ENCODE peak calls at places on chromosomes 16 and 17, in ten cellular contexts. U, X, T, L, V, H, G, I, K and Z are unnamed samples. For H3K9me3, the result is how much of the 10 kb centered on the place peaks cover.

GRCh38 chr17:49438439-49438861 is 23.8 kb upstream of the PHB1 start:
- DNase-seq in L (no peak), X (no peak), G (no peak), V (no peak), I (no peak), U (no peak), K (no peak), T (no peak), H (no peak), Z (no peak)

GRCh38 chr16:56558024-56558747 is 6.7 kb upstream of the MT4 start:
- DNase-seq in T (no peak), X (no peak), I (peak), U (no peak), K (peak), G (no peak), L (no peak), H (no peak), V (peak), Z (no peak)

GRCh38 chr17:69141802-69142472 is at the start of gene ABCA6:
- DNase-seq in V (no peak), X (no peak), H (no peak), U (no peak), L (no peak), G (no peak), K (no peak), I (no peak), T (peak), Z (no peak)

GRCh38 chr16:85400305-85401205 is 212.6 kb upstream of the GSE1 start:
- DNase-seq in K (no peak), V (no peak), L (peak), T (no peak), H (no peak), U (peak), I (no peak), G (no peak), X (no peak), Z (no peak)

GRCh38 chr17:2376107-2376506 is 24.8 kb downstream of the MNT start:
- DNase-seq in U (no peak), K (no peak), T (no peak), L (no peak), X (no peak), I (no peak), H (no peak), V (no peak), G (no peak), Z (no peak)

GRCh38 chr16:81703177-81704155 is 75.6 kb upstream of the PLCG2 start:
- DNase-seq in T (no peak), U (no peak), V (peak), I (peak), H (no peak), G (peak), X (peak), L (peak), K (no peak), Z (no peak)

GRCh38 chr16:75506567-75506966 is 11.3 kb upstream of the CHST6 start:
- DNase-seq in G (peak), U (peak), T (peak), L (no peak), H (no peak), X (no peak), V (peak), I (peak), K (no peak), Z (no peak)

GRCh38 chr17:64170286-64170685 is 40.3 kb upstream of the ERN1 start:
- DNase-seq in X (no peak), G (no peak), T (no peak), H (no peak), K (no peak), U (no peak), I (peak), V (no peak), L (no peak), Z (no peak)

GRCh38 chr17:78653382-78653781 is 76.2 kb upstream of the DNAH17 start:
- DNase-seq in I (no peak), T (no peak), K (no peak), V (peak), H (no peak), X (no peak), G (no peak), L (no peak), U (peak), Z (no peak)

GRCh38 chr16:16073884-16074781 is 124.7 kb downstream of the ABCC1 start:
- DNase-seq in H (no peak), K (peak), U (no peak), L (peak), T (no peak), I (no peak), X (peak), G (peak), V (peak), Z (no peak)

GRCh38 chr17:29251184-29251583 is 4.5 kb downstream of the CRYBA1 start:
- DNase-seq in H (no peak), G (no peak), L (no peak), T (no peak), V (no peak), K (no peak), X (no peak), U (no peak), I (no peak), Z (no peak)

GRCh38 chr17:72615627-72615991 is 476.9 kb downstream of the SLC39A11 start:
- DNase-seq in G (no peak), V (no peak), X (no peak), T (no peak), K (no peak), I (no peak), L (no peak), H (no peak), U (no peak), Z (no peak)

GRCh38 chr17:12634789-12635414 is 30.8 kb upstream of the MYOCD start:
- DNase-seq in H (no peak), K (no peak), L (no peak), V (no peak), I (no peak), X (no peak), G (no peak), U (no peak), T (no peak), Z (no peak)

GRCh38 chr17:60328679-60329078 is 63.3 kb downstream of the USP32 start:
- DNase-seq in V (no peak), U (no peak), X (no peak), G (no peak), T (no peak), K (no peak), H (no peak), I (no peak), L (no peak), Z (no peak)

GRCh38 chr17:10698116-10698818 is 873 bp downstream of the ADPRM start:
- DNase-seq in U (no peak), T (peak), X (no peak), V (no peak), H (no peak), I (no peak), L (no peak), K (no peak), G (no peak), Z (no peak)

GRCh38 chr17:40415390-40415789 is 2.3 kb downstream of the TOP2A start:
- DNase-seq in G (no peak), U (no peak), K (peak), V (peak), T (no peak), H (no peak), L (no peak), I (no peak), X (peak), Z (no peak)

GRCh38 chr17:6297960-6298359 is 137.0 kb downstream of the AIPL1 start:
- DNase-seq in T (no peak), U (no peak), L (no peak), I (no peak), H (no peak), G (no peak), X (no peak), K (no peak), V (no peak), Z (no peak)

GRCh38 chr16:79573881-79574280 is 26.7 kb downstream of the MAF start:
- DNase-seq in I (no peak), K (no peak), G (no peak), L (no peak), V (no peak), X (no peak), T (no peak), H (no peak), U (no peak), Z (no peak)

DNA sequence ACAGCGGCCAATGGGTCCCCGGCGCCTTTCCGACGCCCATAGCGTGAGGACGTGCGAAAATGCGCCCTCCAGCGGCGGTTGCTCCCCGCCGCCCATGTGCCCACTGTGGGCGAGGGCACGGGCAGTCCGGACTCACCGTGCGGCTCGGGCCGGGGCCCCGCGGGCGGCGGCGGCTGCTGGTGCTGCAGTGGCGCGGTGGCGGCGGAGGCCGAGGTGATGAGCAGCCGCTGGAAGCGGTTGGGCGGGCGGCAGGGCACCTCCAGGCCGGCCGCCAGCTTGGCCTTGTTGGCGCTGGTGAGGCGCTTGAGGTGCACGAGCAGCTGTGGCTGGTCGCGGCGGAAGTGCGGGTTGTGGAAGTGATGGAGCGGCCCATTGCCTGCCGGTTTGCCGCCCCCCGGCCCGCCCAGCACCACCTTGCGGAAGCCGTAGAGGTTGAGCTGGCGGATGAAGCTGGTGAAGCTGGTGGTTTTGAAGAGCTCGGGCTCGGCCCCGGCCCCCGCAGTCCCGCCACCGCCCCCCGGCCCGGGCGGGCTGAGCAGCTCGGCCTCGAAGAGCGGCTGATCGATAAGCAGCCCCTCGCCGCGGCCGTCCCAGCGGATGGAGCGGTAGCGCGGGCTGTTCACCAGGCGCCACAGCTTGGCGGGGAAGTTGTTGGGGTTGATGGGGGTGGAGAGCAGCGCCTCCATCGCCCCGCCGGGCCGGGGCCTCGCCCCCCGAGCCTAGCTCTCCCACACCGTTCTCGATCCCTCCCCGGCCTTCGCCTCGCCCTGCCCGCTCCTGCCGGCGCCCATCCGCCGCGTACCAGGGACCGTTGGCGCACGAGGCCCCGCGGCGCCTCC is at the start of gene HSF5:
- DNase-seq in U (no peak), I (peak), K (no peak), G (peak), X (no peak), V (no peak), L (peak), T (no peak), H (no peak), Z (peak)
- TF ChIP-seq CTCF in U (no peak), I (no peak), K (no peak), G (no peak), X (no peak), V (no peak), L (peak), T (peak), H (no peak), Z (peak)

GRCh38 chr17:22492331-22492730 is 800.0 kb downstream of the KCNJ18 start:
- DNase-seq in L (no peak), U (no peak), H (no peak), X (no peak), T (no peak), V (no peak), K (no peak), I (no peak), G (no peak), Z (no peak)

GRCh38 chr17:22496450-22496849 is 804.1 kb downstream of the KCNJ18 start:
- DNase-seq in I (no peak), H (no peak), X (no peak), L (no peak), U (no peak), V (no peak), K (no peak), G (no peak), T (no peak), Z (no peak)
- H3K9me3 ChIP-seq in I (under half), H (under half), X (under half), L (under half), U (under half), V (under half), K (under half), G (under half), T (under half), Z (under half)

GRCh38 chr17:75927286-75927922 is 13.4 kb downstream of the FBF1 start:
- DNase-seq in V (peak), U (no peak), K (no peak), I (no peak), G (no peak), L (peak), H (no peak), X (no peak), T (no peak), Z (no peak)
- TF ChIP-seq CTCF in V (peak), U (no peak), K (peak), I (peak), G (peak), L (peak), H (peak), X (peak), T (no peak), Z (peak)

DNA sequence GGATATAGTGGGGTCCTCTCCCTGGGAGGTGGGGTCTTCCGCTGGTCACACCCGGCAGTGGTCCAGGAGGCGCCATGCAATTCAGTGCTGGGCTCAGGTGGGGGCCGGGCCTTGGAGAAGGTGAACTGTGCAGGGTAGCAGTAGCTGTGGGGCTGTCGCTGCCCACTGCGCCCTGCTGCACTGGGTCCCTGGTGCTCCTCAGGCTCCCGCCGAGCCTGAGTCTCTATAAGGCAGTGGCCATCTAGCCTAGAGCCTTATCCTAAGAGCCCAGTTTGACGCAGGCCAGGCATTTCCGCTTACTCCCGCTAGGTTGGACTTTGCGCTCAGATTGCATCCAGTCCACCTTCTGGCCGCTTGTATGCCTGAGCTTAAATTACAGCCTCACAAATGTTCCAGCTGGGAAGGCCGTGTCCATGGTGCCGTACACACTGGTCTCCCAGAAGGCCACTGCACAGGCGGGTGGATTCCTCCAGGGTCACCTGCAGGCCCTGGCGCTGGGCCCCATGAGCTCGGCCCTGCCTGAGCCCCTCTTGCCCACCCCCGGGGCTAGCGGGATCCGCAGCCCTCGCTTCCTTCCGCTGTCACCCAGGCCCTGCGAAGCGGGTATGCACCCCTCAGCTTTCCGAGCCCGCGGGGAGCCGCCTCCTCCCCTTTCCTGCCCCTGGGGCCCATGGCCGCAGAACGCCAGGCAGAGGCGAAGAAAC is 1762.2 kb downstream of the TP53TG3F start:
- DNase-seq in H (no peak), L (no peak), K (no peak), U (no peak), V (no peak), I (no peak), G (no peak), T (no peak), X (no peak), Z (no peak)
- H3K9me3 ChIP-seq in H (under half), L (under half), K (under half), U (under half), V (under half), I (under half), G (under half), T (under half), X (under half), Z (under half)

GRCh38 chr17:17190188-17190587 is 15.9 kb downstream of the PLD6 start:
- DNase-seq in G (no peak), L (no peak), V (no peak), K (no peak), H (no peak), X (no peak), I (no peak), U (no peak), T (no peak), Z (no peak)
- TF ChIP-seq CTCF in G (no peak), L (no peak), V (no peak), K (no peak), H (no peak), X (no peak), I (no peak), U (no peak), T (no peak), Z (no peak)

DNA sequence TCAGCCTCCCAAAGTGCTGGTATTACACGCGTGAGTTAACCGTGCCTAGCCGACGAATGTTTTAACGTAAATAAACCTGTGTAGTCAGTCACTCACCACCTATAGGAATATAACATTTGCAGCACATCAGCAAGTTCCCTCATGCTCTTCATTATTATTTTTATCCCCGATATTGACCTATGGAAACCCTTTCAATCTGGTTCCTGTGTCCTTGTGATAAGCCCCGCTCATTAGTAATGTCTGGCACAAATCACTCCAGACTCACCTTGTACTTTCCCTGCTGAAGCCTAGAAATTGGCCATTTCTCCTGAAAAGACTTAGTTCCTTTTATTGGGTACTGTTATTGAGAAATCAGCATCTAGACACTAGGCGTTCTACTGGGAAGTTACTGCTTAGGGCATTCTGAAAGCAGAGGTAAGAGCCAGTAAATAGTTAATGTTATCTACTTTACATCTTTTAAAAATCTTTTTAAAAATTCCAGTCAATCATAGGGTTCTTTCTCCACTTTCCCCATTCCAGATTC is 1.5 kb upstream of the PHKG2 start:
- DNase-seq in U (no peak), G (no peak), H (no peak), X (no peak), V (no peak), K (no peak), T (no peak), L (no peak), I (no peak), Z (no peak)
- H3K9me3 ChIP-seq in U (under half), G (under half), H (under half), X (under half), V (under half), K (under half), T (under half), L (under half), I (under half), Z (under half)

DNA sequence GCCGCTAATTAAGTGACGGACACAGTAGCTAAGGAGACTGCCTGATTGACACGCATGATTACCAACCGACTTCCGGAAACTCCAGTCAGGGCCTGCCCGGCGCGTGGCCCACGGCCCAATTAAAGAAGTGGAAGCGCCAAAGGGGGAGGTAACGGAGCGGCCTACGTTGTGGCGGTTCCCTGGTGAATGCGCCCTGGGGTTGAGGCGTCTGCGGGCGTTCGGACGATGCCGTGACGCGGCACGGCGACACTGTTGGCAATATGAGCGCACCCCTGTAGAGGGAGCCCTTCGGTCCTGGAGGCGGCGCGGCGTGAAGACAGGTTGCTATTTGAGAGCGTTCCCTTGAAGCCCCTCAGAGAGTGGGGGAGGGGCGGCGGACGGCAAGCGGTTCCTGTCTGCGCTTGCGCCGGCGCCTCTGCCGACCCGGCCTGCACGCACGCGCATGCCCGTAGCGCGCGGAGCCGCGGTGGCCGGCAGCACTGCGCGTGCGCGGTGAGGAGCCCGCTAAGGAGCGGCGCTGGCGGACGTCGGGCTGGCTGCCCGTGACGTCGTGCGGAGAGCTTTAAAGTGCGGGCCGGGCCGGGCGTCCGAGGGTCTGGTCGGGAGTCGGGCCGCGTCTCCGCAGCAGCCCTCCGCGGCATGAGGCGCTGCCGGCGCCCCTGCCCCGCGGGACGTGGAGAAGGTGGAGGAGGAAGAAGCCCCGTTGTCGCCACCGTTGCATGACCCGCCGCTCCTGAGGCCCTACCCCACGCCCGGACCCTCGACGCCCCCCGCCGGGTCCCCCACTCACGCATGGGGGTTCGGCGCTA is at the start of gene ALKBH5:
- DNase-seq in G (peak), K (peak), L (peak), U (peak), H (peak), I (peak), X (peak), V (peak), T (peak), Z (peak)
- TF ChIP-seq CTCF in G (no peak), K (peak), L (no peak), U (no peak), H (peak), I (peak), X (peak), V (peak), T (peak), Z (peak)

GRCh38 chr16:852451-853185 is 52.1 kb upstream of the GNG13 start:
- DNase-seq in U (no peak), V (no peak), I (peak), T (no peak), X (no peak), H (no peak), L (no peak), G (no peak), K (no peak), Z (no peak)
- H3K9me3 ChIP-seq in U (under half), V (under half), I (under half), T (under half), X (under half), H (under half), L (under half), G (under half), K (half or more), Z (under half)

GRCh38 chr17:80477647-80478478 is 1.5 kb upstream of the NPTX1 start:
- DNase-seq in T (no peak), U (peak), V (peak), L (no peak), K (no peak), I (peak), H (no peak), G (no peak), X (peak), Z (no peak)
- TF ChIP-seq CTCF in T (peak), U (peak), V (peak), L (peak), K (peak), I (peak), H (peak), G (peak), X (peak), Z (peak)

GRCh38 chr16:31754998-31755615 is 118.5 kb upstream of the ZNF267 start:
- DNase-seq in X (no peak), T (no peak), G (no peak), K (no peak), V (peak), H (no peak), I (no peak), L (no peak), U (no peak), Z (no peak)
- H3K9me3 ChIP-seq in X (half or more), T (under half), G (under half), K (under half), V (half or more), H (under half), I (half or more), L (half or more), U (under half), Z (half or more)